ENCODE peak calls at places on chromosomes 16 and 17, in five cellular contexts. O, R, G, U and S are unnamed samples.

GRCh38 chr17:60231234-60231633 is 81.5 kb downstream of the CA4 start:
- DNase-seq in O (no peak), R (peak), G (peak), U (no peak), S (no peak)

GRCh38 chr17:31112001-31112661 is 17.4 kb downstream of the NF1 start:
- DNase-seq in O (no peak), R (no peak), G (no peak), U (no peak), S (no peak)

GRCh38 chr17:7704601-7705268 is at the start of gene EFNB3:
- DNase-seq in O (no peak), R (peak), G (no peak), U (peak), S (peak)

GRCh38 chr16:9091867-9092281 is 430 bp downstream of the HAPSTR1 start:
- DNase-seq in O (no peak), R (no peak), G (no peak), U (no peak), S (no peak)

GRCh38 chr17:49454050-49454449 is 39.4 kb upstream of the PHB1 start:
- DNase-seq in O (no peak), R (no peak), G (no peak), U (no peak), S (no peak)

GRCh38 chr17:77884967-77885641 is 73.4 kb upstream of the TNRC6C start:
- DNase-seq in O (no peak), R (peak), G (no peak), U (no peak), S (no peak)

GRCh38 chr16:76768948-76769347 is 422.0 kb upstream of the MON1B start:
- DNase-seq in O (no peak), R (no peak), G (no peak), U (no peak), S (no peak)

GRCh38 chr17:64679710-64680216 is 17.7 kb upstream of the SMURF2 start:
- DNase-seq in O (peak), R (no peak), G (peak), U (no peak), S (no peak)

GRCh38 chr17:1562178-1562643 is 381 bp downstream of the PITPNA start:
- DNase-seq in O (no peak), R (no peak), G (no peak), U (no peak), S (peak)

GRCh38 chr16:8044796-8045195 is 545.5 kb downstream of the TMEM114 start:
- DNase-seq in O (no peak), R (no peak), G (no peak), U (no peak), S (no peak)

GRCh38 chr17:55642741-55643140 is 79.9 kb downstream of the TMEM100 start:
- DNase-seq in O (no peak), R (no peak), G (no peak), U (no peak), S (no peak)

GRCh38 chr16:2663553-2664521 is 18.5 kb upstream of the KCTD5 start:
- DNase-seq in O (no peak), R (no peak), G (no peak), U (no peak), S (no peak)

GRCh38 chr17:62824290-62825135 is 16.4 kb upstream of the MARCHF10 start:
- DNase-seq in O (peak), R (no peak), G (peak), U (no peak), S (no peak)

GRCh38 chr17:62650587-62650986 is 23.1 kb downstream of the MRC2 start:
- DNase-seq in O (no peak), R (no peak), G (no peak), U (no peak), S (no peak)

GRCh38 chr17:17313350-17313991 is 10.3 kb downstream of the NT5M start:
- DNase-seq in O (no peak), R (no peak), G (no peak), U (no peak), S (peak)

GRCh38 chr17:81137248-81137647 is 28.1 kb upstream of the PVALEF start:
- DNase-seq in O (no peak), R (no peak), G (no peak), U (no peak), S (no peak)

GRCh38 chr16:78884199-78884598 is 716.3 kb downstream of the MAF start:
- DNase-seq in O (no peak), R (no peak), G (no peak), U (no peak), S (no peak)